ENCODE peak calls at places on chromosomes 3 and 15, in eight cellular contexts. P, Y, K, L, J, I, C and S are unnamed samples.
A peak's percentile ranks its signal among the peaks of the same experiment; 100 is the strongest.

GRCh38 chr3:9226326-9226725 is 23.1 kb downstream of the SRGAP3 start:
- DNase-seq in P (no peak), Y (no peak), K (no peak), L (no peak), J (no peak), I (no peak), C (peak; percentile 40), S (no peak)

GRCh38 chr3:21049368-21050062 is 701.5 kb downstream of the ZNF385D start:
- DNase-seq in P (no peak), Y (no peak), K (no peak), L (no peak), J (no peak), I (no peak), C (no peak), S (no peak)

GRCh38 chr3:43268636-43269035 is 17.7 kb upstream of the SNRK start:
- DNase-seq in P (no peak), Y (no peak), K (no peak), L (no peak), J (no peak), I (no peak), C (no peak), S (no peak)

GRCh38 chr3:80889643-80890042 is 871.8 kb downstream of the GBE1 start:
- DNase-seq in P (no peak), Y (no peak), K (no peak), L (no peak), J (no peak), I (no peak), C (no peak), S (no peak)

GRCh38 chr15:73244333-73244732 is 124.4 kb downstream of the HCN4 start:
- DNase-seq in P (no peak), Y (no peak), K (peak; percentile 22), L (no peak), J (no peak), I (no peak), C (no peak), S (no peak)

GRCh38 chr3:31635586-31635985 is 102.9 kb downstream of the STT3B start:
- DNase-seq in P (no peak), Y (no peak), K (no peak), L (no peak), J (no peak), I (no peak), C (no peak), S (no peak)

GRCh38 chr3:175338775-175339535 is 479.8 kb downstream of the NAALADL2 start:
- DNase-seq in P (peak; percentile 11), Y (no peak), K (peak; percentile 63), L (peak; percentile 9), J (no peak), I (no peak), C (no peak), S (peak; percentile 20)

GRCh38 chr3:121834079-121834730 is 655 bp downstream of the IQCB1 start:
- DNase-seq in P (no peak), Y (no peak), K (no peak), L (peak; percentile 7), J (peak; percentile 4), I (no peak), C (peak; percentile 15), S (no peak)

GRCh38 chr3:190142041-190142440 is 21.3 kb upstream of the P3H2 start:
- DNase-seq in P (no peak), Y (no peak), K (no peak), L (no peak), J (no peak), I (no peak), C (no peak), S (no peak)

GRCh38 chr3:23961064-23961463 is 16.0 kb downstream of the NR1D2 start:
- DNase-seq in P (no peak), Y (no peak), K (no peak), L (no peak), J (no peak), I (no peak), C (no peak), S (no peak)

GRCh38 chr3:112175646-112176045 is 42.6 kb upstream of the GCSAM start:
- DNase-seq in P (no peak), Y (no peak), K (no peak), L (no peak), J (no peak), I (no peak), C (no peak), S (no peak)

GRCh38 chr3:165523801-165524200 is 313.4 kb downstream of the BCHE start:
- DNase-seq in P (no peak), Y (no peak), K (no peak), L (no peak), J (no peak), I (no peak), C (no peak), S (no peak)

GRCh38 chr3:29585368-29585767 is 304.5 kb downstream of the RBMS3 start:
- DNase-seq in P (no peak), Y (no peak), K (no peak), L (no peak), J (no peak), I (no peak), C (no peak), S (no peak)

GRCh38 chr3:99145031-99145430 is 243.5 kb upstream of the DCBLD2 start:
- DNase-seq in P (no peak), Y (no peak), K (no peak), L (no peak), J (no peak), I (no peak), C (no peak), S (no peak)

DNA sequence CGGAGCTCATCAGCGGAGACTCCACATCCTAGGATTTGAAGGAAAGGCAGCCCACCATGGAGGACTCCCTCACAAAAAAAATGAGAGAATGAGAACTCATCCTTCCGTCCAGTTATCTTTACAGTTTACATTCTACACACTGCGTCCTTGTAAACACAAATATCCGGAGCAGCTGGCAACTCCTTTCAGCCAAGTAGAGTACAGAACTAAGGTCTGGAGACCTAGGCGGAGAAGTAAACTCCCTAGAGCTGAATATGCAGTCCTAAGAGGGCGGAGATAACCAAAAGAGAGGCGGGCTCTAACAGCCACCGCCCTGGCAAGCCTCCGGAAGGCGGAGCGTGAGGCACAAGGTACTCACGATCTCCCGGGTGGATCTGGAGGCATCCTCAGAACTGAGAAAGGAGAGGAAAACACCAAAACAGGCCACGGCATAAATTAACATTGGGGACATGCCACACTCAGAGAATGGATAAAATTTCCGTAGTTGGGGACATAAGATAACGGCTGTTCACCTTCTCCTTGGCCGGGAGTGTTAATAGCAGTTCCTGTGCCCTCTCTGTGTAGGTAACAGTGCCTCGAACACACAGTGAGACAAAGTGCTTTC is 976 bp upstream of the SIN3A start:
- DNase-seq in P (peak; percentile 92), Y (no peak), K (peak; percentile 62), L (peak; percentile 90), J (peak; percentile 37), I (peak; percentile 90), C (peak; percentile 91), S (peak; percentile 48)
- TF ChIP-seq POLR2A in P (peak; percentile 45), Y (peak; percentile 65), K (peak; percentile 24), L (peak; percentile 4), J (peak; percentile 52), I (peak; percentile 69), C (no peak), S (no peak)

GRCh38 chr3:71129611-71130515 is 453.7 kb downstream of the FOXP1 start:
- DNase-seq in P (no peak), Y (no peak), K (no peak), L (no peak), J (no peak), I (no peak), C (peak; percentile 28), S (no peak)

GRCh38 chr3:71131893-71132314 is 451.6 kb downstream of the FOXP1 start:
- DNase-seq in P (no peak), Y (no peak), K (no peak), L (no peak), J (no peak), I (no peak), C (peak; percentile 30), S (no peak)

GRCh38 chr3:71131385-71131871 is 452.1 kb downstream of the FOXP1 start:
- DNase-seq in P (no peak), Y (no peak), K (no peak), L (no peak), J (no peak), I (no peak), C (no peak), S (no peak)

GRCh38 chr3:71128951-71129350 is 454.6 kb downstream of the FOXP1 start:
- DNase-seq in P (no peak), Y (no peak), K (no peak), L (no peak), J (no peak), I (no peak), C (no peak), S (no peak)

GRCh38 chr3:71130516-71131384 is 452.8 kb downstream of the FOXP1 start:
- DNase-seq in P (peak; percentile 49), Y (no peak), K (no peak), L (peak; percentile 57), J (no peak), I (peak; percentile 75), C (peak; percentile 76), S (peak; percentile 15)
- TF ChIP-seq POLR2A in P (peak; percentile 34), Y (no peak), K (no peak), L (peak; percentile 31), J (no peak), I (peak; percentile 82), C (peak; percentile 19), S (no peak)

GRCh38 chr15:66359740-66360139 is 3.3 kb upstream of the TIPIN start:
- DNase-seq in P (no peak), Y (no peak), K (peak; percentile 43), L (no peak), J (no peak), I (no peak), C (no peak), S (no peak)

GRCh38 chr15:66356069-66356358 is 471 bp downstream of the TIPIN start:
- DNase-seq in P (no peak), Y (no peak), K (no peak), L (no peak), J (no peak), I (no peak), C (no peak), S (no peak)

GRCh38 chr15:66356359-66357236 is at the start of gene TIPIN:
- DNase-seq in P (peak; percentile 90), Y (peak; percentile 81), K (peak; percentile 91), L (peak; percentile 94), J (peak; percentile 86), I (peak; percentile 97), C (peak; percentile 97), S (peak; percentile 83)
- TF ChIP-seq POLR2A in P (no peak), Y (peak; percentile 85), K (peak; percentile 91), L (no peak), J (peak; percentile 96), I (peak; percentile 64), C (peak; percentile 44), S (peak; percentile 82)

GRCh38 chr3:172139528-172140276 is 100.3 kb downstream of the FNDC3B start:
- DNase-seq in P (no peak), Y (no peak), K (no peak), L (no peak), J (no peak), I (no peak), C (no peak), S (no peak)

GRCh38 chr3:172140499-172141391 is 101.4 kb downstream of the FNDC3B start:
- DNase-seq in P (peak; percentile 51), Y (no peak), K (no peak), L (peak; percentile 44), J (no peak), I (peak; percentile 78), C (no peak), S (peak; percentile 48)

GRCh38 chr3:172138031-172138538 is 98.7 kb downstream of the FNDC3B start:
- DNase-seq in P (no peak), Y (no peak), K (no peak), L (no peak), J (no peak), I (no peak), C (no peak), S (no peak)

GRCh38 chr3:172137287-172138030 is 98.1 kb downstream of the FNDC3B start:
- DNase-seq in P (no peak), Y (no peak), K (no peak), L (no peak), J (no peak), I (no peak), C (no peak), S (no peak)

GRCh38 chr3:172138792-172139507 is 99.6 kb downstream of the FNDC3B start:
- DNase-seq in P (peak; percentile 74), Y (no peak), K (no peak), L (peak; percentile 82), J (no peak), I (no peak), C (peak; percentile 76), S (no peak)
- TF ChIP-seq POLR2A in P (no peak), Y (no peak), K (no peak), L (no peak), J (no peak), I (peak; percentile 17), C (no peak), S (no peak)